ENCODE peak calls at places on chromosomes 2 and 18, in six cellular contexts. I, L, Y, A, Q and Z are unnamed samples. For H3K4me1 and H3K36me3, the result is how much of the 10 kb centered on the place peaks cover.

GRCh38 chr2:246489-247145 is 17.2 kb downstream of the SH3YL1 start:
- DNase-seq in I (no peak), L (no peak), Y (peak), A (no peak), Q (peak), Z (no peak)

GRCh38 chr18:63237911-63238710 is 81.5 kb downstream of the BCL2 start:
- DNase-seq in I (no peak), L (no peak), Y (peak), A (no peak), Q (no peak), Z (peak)

GRCh38 chr2:82539222-82539621 is 1919.9 kb downstream of the SUCLG1 start:
- DNase-seq in I (no peak), L (no peak), Y (no peak), A (no peak), Q (no peak), Z (no peak)

GRCh38 chr2:54574107-54574859 is 118.2 kb downstream of the SPTBN1 start:
- DNase-seq in I (peak), L (no peak), Y (peak), A (no peak), Q (peak), Z (no peak)

GRCh38 chr2:176162911-176163654 is 6.0 kb downstream of the HOXD3 start:
- DNase-seq in I (no peak), L (no peak), Y (no peak), A (no peak), Q (no peak), Z (no peak)

GRCh38 chr2:219294356-219295351 is 14.5 kb downstream of the PTPRN start:
- DNase-seq in I (peak), L (peak), Y (peak), A (peak), Q (peak), Z (peak)

GRCh38 chr2:220593526-220593925 is 966.1 kb downstream of the SLC4A3 start:
- DNase-seq in I (no peak), L (no peak), Y (peak), A (no peak), Q (no peak), Z (no peak)

GRCh38 chr18:34224423-34225217 is at the start of gene NOL4:
- DNase-seq in I (peak), L (peak), Y (no peak), A (no peak), Q (no peak), Z (peak)

GRCh38 chr18:36752929-36753865 is 75.6 kb downstream of the TPGS2 start:
- DNase-seq in I (no peak), L (no peak), Y (peak), A (no peak), Q (no peak), Z (no peak)

GRCh38 chr2:158817596-158817995 is 22.5 kb downstream of the DAPL1 start:
- DNase-seq in I (no peak), L (no peak), Y (peak), A (no peak), Q (no peak), Z (no peak)

GRCh38 chr2:209181984-209182383 is 241.9 kb upstream of the MAP2 start:
- DNase-seq in I (no peak), L (no peak), Y (no peak), A (no peak), Q (no peak), Z (no peak)

GRCh38 chr2:6214471-6214870 is 522.3 kb downstream of the SOX11 start:
- DNase-seq in I (no peak), L (no peak), Y (no peak), A (no peak), Q (no peak), Z (no peak)

GRCh38 chr2:55420244-55420713 is 623 bp upstream of the CCDC88A start:
- DNase-seq in I (no peak), L (no peak), Y (no peak), A (no peak), Q (no peak), Z (no peak)

GRCh38 chr2:29041161-29041660 is 33.1 kb downstream of the PCARE start:
- DNase-seq in I (no peak), L (no peak), Y (no peak), A (no peak), Q (no peak), Z (no peak)

GRCh38 chr2:96537066-96537733 is 648 bp downstream of the ARID5A start:
- DNase-seq in I (peak), L (peak), Y (peak), A (peak), Q (peak), Z (peak)

GRCh38 chr2:59733970-59734369 is 819.5 kb downstream of the BCL11A start:
- DNase-seq in I (no peak), L (no peak), Y (no peak), A (no peak), Q (no peak), Z (no peak)

GRCh38 chr2:142175917-142176316 is 45.1 kb upstream of the LRP1B start:
- DNase-seq in I (no peak), L (no peak), Y (no peak), A (no peak), Q (no peak), Z (no peak)

GRCh38 chr18:11909597-11910026 is 1.5 kb upstream of the MPPE1 start:
- DNase-seq in I (no peak), L (no peak), Y (peak), A (no peak), Q (no peak), Z (no peak)

GRCh38 chr2:241373449-241373848 is 17.4 kb downstream of the FARP2 start:
- DNase-seq in I (no peak), L (no peak), Y (no peak), A (no peak), Q (no peak), Z (no peak)

GRCh38 chr2:228701506-228701905 is 520.0 kb upstream of the SPHKAP start:
- DNase-seq in I (no peak), L (no peak), Y (no peak), A (no peak), Q (no peak), Z (no peak)

GRCh38 chr18:68441241-68441640 is 273.7 kb downstream of the TMX3 start:
- DNase-seq in I (no peak), L (no peak), Y (no peak), A (no peak), Q (no peak), Z (no peak)

GRCh38 chr2:7672027-7672684 is 754.9 kb downstream of the RNF144A start:
- DNase-seq in I (peak), L (peak), Y (peak), A (peak), Q (peak), Z (no peak)

GRCh38 chr2:86454238-86454637 is 13.1 kb downstream of the KDM3A start:
- DNase-seq in I (no peak), L (no peak), Y (no peak), A (no peak), Q (no peak), Z (no peak)
- H3K4me1 ChIP-seq in I (under half), L (under half), Y (under half), A (half or more), Q (under half), Z (under half)

DNA sequence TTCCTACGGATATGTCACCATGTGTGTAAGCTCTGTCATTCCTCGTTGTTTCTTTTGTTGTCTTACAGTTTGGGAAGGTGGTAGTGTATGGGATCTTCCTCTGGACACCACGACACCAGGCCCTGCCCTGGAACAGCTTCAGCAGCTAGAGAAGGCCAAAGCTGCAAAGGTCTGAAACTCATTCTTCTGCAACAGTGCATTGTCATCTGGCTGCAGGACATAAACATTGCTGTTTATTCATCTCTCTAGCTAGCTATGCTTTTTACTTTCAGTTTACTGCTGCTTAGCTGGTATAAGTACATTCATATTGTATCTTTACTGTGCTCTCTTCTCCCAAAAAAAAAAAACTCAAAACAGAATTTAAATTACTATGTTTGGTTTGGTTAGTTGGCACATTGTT is 39.2 kb upstream of the KCNJ13 start:
- DNase-seq in I (no peak), L (no peak), Y (peak), A (no peak), Q (no peak), Z (no peak)
- H3K36me3 ChIP-seq in I (half or more), L (half or more), Y (under half), A (half or more), Q (under half), Z (under half)

DNA sequence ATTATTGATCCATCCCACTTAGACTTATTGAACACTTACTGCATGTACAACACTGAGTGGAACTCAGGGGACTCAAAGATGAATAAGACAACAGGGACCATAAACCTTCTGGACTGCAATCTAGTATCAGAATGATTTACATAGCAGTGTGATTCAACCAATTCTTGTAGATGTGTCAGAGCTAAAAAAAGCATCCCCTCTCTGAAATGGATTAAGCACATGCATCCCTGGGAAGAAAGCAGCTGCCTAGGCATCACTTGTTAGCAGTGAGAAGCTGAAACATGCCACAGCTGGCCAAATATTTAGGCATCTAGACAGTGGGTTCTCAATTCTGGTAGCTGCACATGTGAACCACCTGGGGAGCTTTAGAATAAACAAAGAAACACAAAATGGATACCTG is 111.5 kb downstream of the CYRIA start:
- DNase-seq in I (no peak), L (no peak), Y (peak), A (no peak), Q (no peak), Z (no peak)
- H3K4me1 ChIP-seq in I (under half), L (under half), Y (under half), A (under half), Q (under half), Z (under half)

GRCh38 chr2:172599917-172600316 is 44.0 kb downstream of the PDK1 start:
- DNase-seq in I (no peak), L (no peak), Y (no peak), A (no peak), Q (no peak), Z (no peak)
- H3K36me3 ChIP-seq in I (under half), L (under half), Y (under half), A (under half), Q (under half), Z (under half)

GRCh38 chr2:216807861-216808272 is 52.0 kb downstream of the TNP1 start:
- DNase-seq in I (peak), L (peak), Y (peak), A (peak), Q (no peak), Z (no peak)

GRCh38 chr2:216804357-216805350 is 55.2 kb downstream of the TNP1 start:
- DNase-seq in I (no peak), L (no peak), Y (peak), A (peak), Q (no peak), Z (no peak)

GRCh38 chr2:216802516-216803265 is 57.2 kb downstream of the TNP1 start:
- DNase-seq in I (no peak), L (no peak), Y (no peak), A (no peak), Q (no peak), Z (no peak)

GRCh38 chr2:216799873-216800421 is 59.9 kb downstream of the TNP1 start:
- DNase-seq in I (no peak), L (no peak), Y (peak), A (no peak), Q (no peak), Z (no peak)

GRCh38 chr2:216803803-216804202 is 56.1 kb downstream of the TNP1 start:
- DNase-seq in I (no peak), L (no peak), Y (no peak), A (peak), Q (no peak), Z (no peak)
- H3K4me1 ChIP-seq in I (under half), L (under half), Y (under half), A (half or more), Q (under half), Z (under half)

GRCh38 chr2:196725218-196725617 is 74.3 kb downstream of the GTF3C3 start:
- DNase-seq in I (no peak), L (no peak), Y (no peak), A (no peak), Q (no peak), Z (no peak)
- H3K36me3 ChIP-seq in I (under half), L (under half), Y (under half), A (under half), Q (under half), Z (under half)

GRCh38 chr2:106708189-106708588 is 177.8 kb downstream of the ST6GAL2 start:
- DNase-seq in I (no peak), L (no peak), Y (no peak), A (no peak), Q (no peak), Z (no peak)
- H3K4me1 ChIP-seq in I (under half), L (under half), Y (under half), A (under half), Q (under half), Z (under half)